ENCODE peak calls at places on chromosomes 5 and 9, in seven cellular contexts. One of them, this sample, is unnamed.

GRCh38 chr5:133824661-133825254 is 143.7 kb downstream of the C5orf15 start:
- DNase-seq in right cardiac atrium: no peak
- DNase-seq in PC-3: no peak
- DNase-seq in right atrium auricular region: no peak
- DNase-seq in H1: no peak
- DNase-seq in HL-60: no peak
- DNase-seq in mesendoderm: no peak
- DNase-seq in this sample: peak

GRCh38 chr9:115262952-115263351 is 145.0 kb upstream of the TNC start:
- DNase-seq in right cardiac atrium: no peak
- DNase-seq in PC-3: peak
- DNase-seq in right atrium auricular region: no peak
- DNase-seq in H1: no peak
- DNase-seq in HL-60: no peak
- DNase-seq in mesendoderm: no peak
- DNase-seq in this sample: no peak

GRCh38 chr9:107918749-107919148 is 429.2 kb upstream of the KLF4 start:
- DNase-seq in right cardiac atrium: no peak
- DNase-seq in PC-3: no peak
- DNase-seq in right atrium auricular region: no peak
- DNase-seq in H1: no peak
- DNase-seq in HL-60: no peak
- DNase-seq in mesendoderm: no peak
- DNase-seq in this sample: no peak

GRCh38 chr5:172541119-172541763 is 86.9 kb upstream of the SH3PXD2B start:
- DNase-seq in right cardiac atrium: no peak
- DNase-seq in PC-3: no peak
- DNase-seq in right atrium auricular region: peak
- DNase-seq in H1: no peak
- DNase-seq in HL-60: no peak
- DNase-seq in mesendoderm: no peak
- DNase-seq in this sample: peak

GRCh38 chr5:79255786-79256557 is 20.0 kb downstream of the JMY start:
- DNase-seq in right cardiac atrium: no peak
- DNase-seq in PC-3: peak
- DNase-seq in right atrium auricular region: no peak
- DNase-seq in H1: peak
- DNase-seq in HL-60: no peak
- DNase-seq in mesendoderm: peak
- DNase-seq in this sample: no peak

GRCh38 chr9:2691626-2692025 is 25.7 kb upstream of the KCNV2 start:
- DNase-seq in right cardiac atrium: no peak
- DNase-seq in PC-3: no peak
- DNase-seq in right atrium auricular region: no peak
- DNase-seq in H1: no peak
- DNase-seq in HL-60: no peak
- DNase-seq in mesendoderm: no peak
- DNase-seq in this sample: no peak

GRCh38 chr9:86262436-86262835 is 3.0 kb upstream of the C9orf153 start:
- DNase-seq in right cardiac atrium: no peak
- DNase-seq in PC-3: no peak
- DNase-seq in right atrium auricular region: no peak
- DNase-seq in H1: no peak
- DNase-seq in HL-60: no peak
- DNase-seq in mesendoderm: no peak
- DNase-seq in this sample: no peak

GRCh38 chr5:1796371-1797108 is 3.1 kb downstream of the MRPL36 start:
- DNase-seq in right cardiac atrium: no peak
- DNase-seq in PC-3: no peak
- DNase-seq in right atrium auricular region: no peak
- DNase-seq in H1: no peak
- DNase-seq in HL-60: no peak
- DNase-seq in mesendoderm: no peak
- DNase-seq in this sample: peak

GRCh38 chr5:58462623-58463230 is 2.8 kb upstream of the PLK2 start:
- DNase-seq in right cardiac atrium: no peak
- DNase-seq in PC-3: peak
- DNase-seq in right atrium auricular region: no peak
- DNase-seq in H1: no peak
- DNase-seq in HL-60: no peak
- DNase-seq in mesendoderm: peak
- DNase-seq in this sample: no peak

GRCh38 chr9:122562134-122562760 is 9.3 kb downstream of the OR1N2 start:
- DNase-seq in right cardiac atrium: peak
- DNase-seq in PC-3: no peak
- DNase-seq in right atrium auricular region: no peak
- DNase-seq in H1: no peak
- DNase-seq in HL-60: no peak
- DNase-seq in mesendoderm: no peak
- DNase-seq in this sample: no peak

GRCh38 chr9:18969095-18969494 is 63.9 kb downstream of the SAXO1 start:
- DNase-seq in right cardiac atrium: no peak
- DNase-seq in PC-3: no peak
- DNase-seq in right atrium auricular region: no peak
- DNase-seq in H1: no peak
- DNase-seq in HL-60: no peak
- DNase-seq in mesendoderm: no peak
- DNase-seq in this sample: no peak

GRCh38 chr5:64229163-64229774 is 63.6 kb downstream of the RNF180 start:
- DNase-seq in right cardiac atrium: no peak
- DNase-seq in PC-3: peak
- DNase-seq in right atrium auricular region: no peak
- DNase-seq in H1: no peak
- DNase-seq in HL-60: no peak
- DNase-seq in mesendoderm: peak
- DNase-seq in this sample: no peak

GRCh38 chr9:100100268-100100667 is 1.2 kb downstream of the INVS start:
- DNase-seq in right cardiac atrium: no peak
- DNase-seq in PC-3: no peak
- DNase-seq in right atrium auricular region: no peak
- DNase-seq in H1: no peak
- DNase-seq in HL-60: no peak
- DNase-seq in mesendoderm: no peak
- DNase-seq in this sample: no peak

GRCh38 chr5:139836469-139837208 is 41.0 kb downstream of the PSD2 start:
- DNase-seq in right cardiac atrium: no peak
- DNase-seq in PC-3: no peak
- DNase-seq in right atrium auricular region: no peak
- DNase-seq in H1: no peak
- DNase-seq in HL-60: no peak
- DNase-seq in mesendoderm: no peak
- DNase-seq in this sample: no peak

GRCh38 chr9:10173561-10173960 is 439.2 kb downstream of the PTPRD start:
- DNase-seq in right cardiac atrium: no peak
- DNase-seq in PC-3: no peak
- DNase-seq in right atrium auricular region: no peak
- DNase-seq in H1: no peak
- DNase-seq in HL-60: no peak
- DNase-seq in mesendoderm: no peak
- DNase-seq in this sample: no peak

GRCh38 chr5:122312670-122312988 is 592 bp downstream of the SNCAIP start:
- DNase-seq in right cardiac atrium: peak
- DNase-seq in PC-3: no peak
- DNase-seq in right atrium auricular region: no peak
- DNase-seq in H1: no peak
- DNase-seq in HL-60: no peak
- DNase-seq in mesendoderm: peak
- DNase-seq in this sample: no peak

GRCh38 chr9:114504341-114505186 is 709 bp downstream of the WHRN start:
- DNase-seq in right cardiac atrium: peak
- DNase-seq in PC-3: peak
- DNase-seq in right atrium auricular region: no peak
- DNase-seq in H1: no peak
- DNase-seq in HL-60: no peak
- DNase-seq in mesendoderm: peak
- DNase-seq in this sample: peak

GRCh38 chr9:89954229-89954628 is 349.4 kb downstream of the GADD45G start:
- DNase-seq in right cardiac atrium: no peak
- DNase-seq in PC-3: no peak
- DNase-seq in right atrium auricular region: no peak
- DNase-seq in H1: no peak
- DNase-seq in HL-60: no peak
- DNase-seq in mesendoderm: no peak
- DNase-seq in this sample: no peak

GRCh38 chr9:69364510-69365150 is 39.6 kb downstream of the ENTREP1 start:
- DNase-seq in right cardiac atrium: no peak
- DNase-seq in PC-3: no peak
- DNase-seq in right atrium auricular region: no peak
- DNase-seq in H1: no peak
- DNase-seq in HL-60: no peak
- DNase-seq in mesendoderm: no peak
- DNase-seq in this sample: no peak

GRCh38 chr9:112401175-112401815 is 21.4 kb downstream of the HSDL2 start:
- DNase-seq in right cardiac atrium: no peak
- DNase-seq in PC-3: no peak
- DNase-seq in right atrium auricular region: no peak
- DNase-seq in H1: no peak
- DNase-seq in HL-60: no peak
- DNase-seq in mesendoderm: no peak
- DNase-seq in this sample: no peak

GRCh38 chr5:65072836-65073620 is 304.3 kb downstream of the CWC27 start:
- DNase-seq in right cardiac atrium: no peak
- DNase-seq in PC-3: no peak
- DNase-seq in right atrium auricular region: no peak
- DNase-seq in H1: no peak
- DNase-seq in HL-60: no peak
- DNase-seq in mesendoderm: no peak
- DNase-seq in this sample: no peak

GRCh38 chr9:35489313-35490154 is at the start of gene RUSC2:
- DNase-seq in right cardiac atrium: peak
- DNase-seq in PC-3: peak
- DNase-seq in right atrium auricular region: peak
- DNase-seq in H1: peak
- DNase-seq in HL-60: peak
- DNase-seq in mesendoderm: peak
- DNase-seq in this sample: peak

GRCh38 chr5:60891667-60892066 is 47.6 kb upstream of the ELOVL7 start:
- DNase-seq in right cardiac atrium: no peak
- DNase-seq in PC-3: no peak
- DNase-seq in right atrium auricular region: no peak
- DNase-seq in H1: peak
- DNase-seq in HL-60: no peak
- DNase-seq in mesendoderm: peak
- DNase-seq in this sample: no peak

GRCh38 chr9:131272212-131272611 is 4.1 kb downstream of the FAM78A start:
- DNase-seq in right cardiac atrium: no peak
- DNase-seq in PC-3: no peak
- DNase-seq in right atrium auricular region: no peak
- DNase-seq in H1: no peak
- DNase-seq in HL-60: no peak
- DNase-seq in mesendoderm: no peak
- DNase-seq in this sample: no peak

GRCh38 chr9:91196103-91196761 is 165.5 kb downstream of the AUH start:
- DNase-seq in right cardiac atrium: no peak
- DNase-seq in PC-3: no peak
- DNase-seq in right atrium auricular region: peak
- DNase-seq in H1: no peak
- DNase-seq in HL-60: no peak
- DNase-seq in mesendoderm: no peak
- DNase-seq in this sample: no peak

DNA sequence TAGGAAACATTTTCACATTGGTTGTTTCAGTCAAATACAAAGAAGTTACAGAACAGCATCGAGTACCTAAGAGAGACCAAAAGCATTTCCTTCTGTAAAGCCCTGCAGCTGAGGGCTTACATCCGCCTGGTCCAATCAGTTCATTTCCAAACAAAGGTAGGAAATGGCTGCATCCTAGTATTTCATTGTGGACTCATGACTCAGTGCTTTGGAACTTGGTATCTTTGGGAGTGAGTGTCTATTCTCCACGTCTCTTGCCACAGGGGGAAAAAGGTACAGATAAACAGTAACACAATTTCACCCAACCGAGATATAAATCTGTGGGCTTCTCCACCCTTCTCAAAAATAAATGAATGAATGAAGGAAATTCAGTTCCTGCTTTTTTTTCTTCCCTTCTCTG is 75.4 kb downstream of the NFIB start:
- DNase-seq in right cardiac atrium: no peak
- DNase-seq in PC-3: peak
- DNase-seq in right atrium auricular region: no peak
- DNase-seq in H1: no peak
- DNase-seq in HL-60: no peak
- DNase-seq in mesendoderm: peak
- DNase-seq in this sample: no peak
- H3K27ac ChIP-seq in right cardiac atrium: no peak
- H3K27ac ChIP-seq in PC-3: peak
- H3K27ac ChIP-seq in right atrium auricular region: peak
- H3K27ac ChIP-seq in H1: no peak
- H3K27ac ChIP-seq in HL-60: no peak
- H3K27ac ChIP-seq in mesendoderm: peak
- H3K27ac ChIP-seq in this sample: peak

GRCh38 chr9:33472171-33472920 is 1.4 kb downstream of the NOL6 start:
- DNase-seq in right cardiac atrium: no peak
- DNase-seq in PC-3: no peak
- DNase-seq in right atrium auricular region: no peak
- DNase-seq in H1: no peak
- DNase-seq in HL-60: no peak
- DNase-seq in mesendoderm: no peak
- DNase-seq in this sample: peak
- H3K27ac ChIP-seq in right cardiac atrium: no peak
- H3K27ac ChIP-seq in PC-3: no peak
- H3K27ac ChIP-seq in right atrium auricular region: no peak
- H3K27ac ChIP-seq in H1: no peak
- H3K27ac ChIP-seq in HL-60: no peak
- H3K27ac ChIP-seq in mesendoderm: no peak
- H3K27ac ChIP-seq in this sample: no peak

GRCh38 chr9:136054146-136054545 is 40.9 kb downstream of the NACC2 start:
- DNase-seq in right cardiac atrium: no peak
- DNase-seq in PC-3: no peak
- DNase-seq in right atrium auricular region: no peak
- DNase-seq in H1: no peak
- DNase-seq in HL-60: no peak
- DNase-seq in mesendoderm: no peak
- DNase-seq in this sample: no peak
- H3K27ac ChIP-seq in right cardiac atrium: no peak
- H3K27ac ChIP-seq in PC-3: no peak
- H3K27ac ChIP-seq in right atrium auricular region: no peak
- H3K27ac ChIP-seq in H1: no peak
- H3K27ac ChIP-seq in HL-60: no peak
- H3K27ac ChIP-seq in mesendoderm: no peak
- H3K27ac ChIP-seq in this sample: no peak

DNA sequence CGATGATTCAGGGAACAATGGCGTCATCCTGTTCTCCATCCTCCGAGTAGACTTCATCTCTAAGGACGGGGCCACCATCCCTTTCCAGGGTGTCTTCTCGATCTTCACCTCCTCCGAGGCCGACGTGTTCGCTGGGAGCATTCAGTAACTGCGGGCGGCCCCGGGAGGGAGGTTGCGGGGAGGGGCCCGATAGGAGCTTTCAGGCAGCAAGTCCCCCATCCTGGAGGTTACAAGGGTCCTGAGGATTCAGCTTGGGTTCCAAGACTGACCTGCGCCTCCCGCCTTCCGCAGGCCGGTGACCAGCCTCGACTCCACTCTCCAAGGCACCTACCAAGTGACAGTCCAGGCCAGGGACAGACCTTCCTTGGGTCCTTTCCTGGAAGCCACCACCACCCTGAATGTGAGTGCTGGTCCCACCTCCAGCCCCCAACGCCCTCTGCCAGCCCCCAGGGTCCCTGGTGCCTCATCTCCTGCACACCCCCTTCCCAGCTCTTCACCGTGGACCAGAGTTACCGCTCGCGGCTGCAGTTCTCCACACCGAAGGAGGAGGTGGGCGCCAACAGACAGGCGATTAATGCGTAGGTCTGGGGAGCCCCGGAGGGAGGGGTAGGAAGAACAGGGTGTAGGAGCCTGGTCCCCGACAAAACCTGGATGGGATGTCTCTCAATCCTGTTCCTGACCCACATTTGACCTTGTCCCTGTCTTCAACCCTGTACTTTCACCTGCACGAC is 20.8 kb downstream of the GPRIN1 start:
- DNase-seq in right cardiac atrium: no peak
- DNase-seq in PC-3: no peak
- DNase-seq in right atrium auricular region: no peak
- DNase-seq in H1: no peak
- DNase-seq in HL-60: no peak
- DNase-seq in mesendoderm: no peak
- DNase-seq in this sample: no peak
- H3K27ac ChIP-seq in right cardiac atrium: no peak
- H3K27ac ChIP-seq in PC-3: no peak
- H3K27ac ChIP-seq in right atrium auricular region: no peak
- H3K27ac ChIP-seq in H1: no peak
- H3K27ac ChIP-seq in HL-60: no peak
- H3K27ac ChIP-seq in mesendoderm: no peak
- H3K27ac ChIP-seq in this sample: no peak

This sample was measured in suprapubic skin.